ENCODE peak calls at places on chromosome 19, in eight cellular contexts. One of them, this sample, is unnamed.

GRCh38 chr19:31301306-31301980 is 47.8 kb downstream of the TSHZ3 start:
- DNase-seq in astrocyte of the cerebellum: no peak
- DNase-seq in brain microvascular endothelial cell: no peak
- DNase-seq in adrenal gland: no peak
- DNase-seq in neural crest cell: no peak
- DNase-seq in foreskin fibroblast: no peak
- DNase-seq in AG10803: no peak
- DNase-seq in chondrocyte: no peak
- DNase-seq in this sample: no peak

GRCh38 chr19:43489310-43489709 is 15.2 kb downstream of the PHLDB3 start:
- DNase-seq in chondrocyte: no peak
- DNase-seq in astrocyte of the cerebellum: no peak
- DNase-seq in foreskin fibroblast: no peak
- DNase-seq in adrenal gland: no peak
- DNase-seq in AG10803: no peak
- DNase-seq in brain microvascular endothelial cell: no peak
- DNase-seq in neural crest cell: no peak
- DNase-seq in this sample: no peak

GRCh38 chr19:3045885-3046603 is 16.3 kb downstream of the TLE5 start:
- DNase-seq in foreskin fibroblast: no peak
- DNase-seq in astrocyte of the cerebellum: no peak
- DNase-seq in brain microvascular endothelial cell: no peak
- DNase-seq in neural crest cell: no peak
- DNase-seq in adrenal gland: no peak
- DNase-seq in chondrocyte: no peak
- DNase-seq in AG10803: no peak
- DNase-seq in this sample: no peak

GRCh38 chr19:5038631-5039271 is 69.8 kb downstream of the KDM4B start:
- DNase-seq in chondrocyte: no peak
- DNase-seq in neural crest cell: no peak
- DNase-seq in brain microvascular endothelial cell: no peak
- DNase-seq in adrenal gland: no peak
- DNase-seq in foreskin fibroblast: no peak
- DNase-seq in AG10803: peak; percentile 40
- DNase-seq in astrocyte of the cerebellum: no peak
- DNase-seq in this sample: no peak

GRCh38 chr19:42076375-42076944 is 494 bp downstream of the ZNF574 start:
- DNase-seq in chondrocyte: no peak
- DNase-seq in adrenal gland: peak; percentile 35
- DNase-seq in neural crest cell: no peak
- DNase-seq in brain microvascular endothelial cell: no peak
- DNase-seq in foreskin fibroblast: no peak
- DNase-seq in astrocyte of the cerebellum: no peak
- DNase-seq in AG10803: no peak
- DNase-seq in this sample: no peak

GRCh38 chr19:21841784-21842097 is 5.8 kb upstream of the ZNF43 start:
- DNase-seq in neural crest cell: no peak
- DNase-seq in brain microvascular endothelial cell: no peak
- DNase-seq in AG10803: no peak
- DNase-seq in foreskin fibroblast: no peak
- DNase-seq in chondrocyte: no peak
- DNase-seq in astrocyte of the cerebellum: no peak
- DNase-seq in adrenal gland: no peak
- DNase-seq in this sample: no peak

GRCh38 chr19:310781-311496 is 19.7 kb upstream of the PLPP2 start:
- DNase-seq in foreskin fibroblast: no peak
- DNase-seq in brain microvascular endothelial cell: no peak
- DNase-seq in astrocyte of the cerebellum: no peak
- DNase-seq in AG10803: no peak
- DNase-seq in neural crest cell: no peak
- DNase-seq in adrenal gland: no peak
- DNase-seq in chondrocyte: peak; percentile 86
- DNase-seq in this sample: no peak

GRCh38 chr19:1465191-1466016 is 13.6 kb downstream of the C19orf25 start:
- DNase-seq in adrenal gland: peak; percentile 59
- DNase-seq in astrocyte of the cerebellum: no peak
- DNase-seq in brain microvascular endothelial cell: no peak
- DNase-seq in neural crest cell: no peak
- DNase-seq in chondrocyte: no peak
- DNase-seq in foreskin fibroblast: no peak
- DNase-seq in AG10803: peak; percentile 47
- DNase-seq in this sample: peak; percentile 18

GRCh38 chr19:15332311-15332996 is at the start of gene BRD4:
- DNase-seq in brain microvascular endothelial cell: no peak
- DNase-seq in chondrocyte: no peak
- DNase-seq in AG10803: peak; percentile 48
- DNase-seq in foreskin fibroblast: peak; percentile 45
- DNase-seq in astrocyte of the cerebellum: no peak
- DNase-seq in adrenal gland: peak; percentile 65
- DNase-seq in neural crest cell: peak; percentile 75
- DNase-seq in this sample: no peak

GRCh38 chr19:33430674-33431277 is 57.3 kb downstream of the CEBPG start:
- DNase-seq in astrocyte of the cerebellum: peak; percentile 52
- DNase-seq in adrenal gland: peak; percentile 52
- DNase-seq in brain microvascular endothelial cell: peak; percentile 58
- DNase-seq in chondrocyte: peak; percentile 85
- DNase-seq in AG10803: peak; percentile 62
- DNase-seq in foreskin fibroblast: peak; percentile 56
- DNase-seq in neural crest cell: peak; percentile 82
- DNase-seq in this sample: no peak

GRCh38 chr19:5253403-5254110 is 87.1 kb downstream of the PTPRS start:
- DNase-seq in AG10803: peak; percentile 18
- DNase-seq in adrenal gland: no peak
- DNase-seq in neural crest cell: no peak
- DNase-seq in foreskin fibroblast: peak; percentile 14
- DNase-seq in astrocyte of the cerebellum: no peak
- DNase-seq in brain microvascular endothelial cell: peak; percentile 9
- DNase-seq in chondrocyte: no peak
- DNase-seq in this sample: no peak

GRCh38 chr19:35545855-35546381 is 492 bp downstream of the TMEM147 start:
- DNase-seq in neural crest cell: no peak
- DNase-seq in adrenal gland: peak; percentile 49
- DNase-seq in foreskin fibroblast: no peak
- DNase-seq in brain microvascular endothelial cell: no peak
- DNase-seq in astrocyte of the cerebellum: no peak
- DNase-seq in AG10803: no peak
- DNase-seq in chondrocyte: no peak
- DNase-seq in this sample: no peak

GRCh38 chr19:21586341-21587116 is 81.1 kb downstream of the ZNF429 start:
- DNase-seq in AG10803: no peak
- DNase-seq in adrenal gland: peak; percentile 35
- DNase-seq in foreskin fibroblast: no peak
- DNase-seq in astrocyte of the cerebellum: no peak
- DNase-seq in chondrocyte: no peak
- DNase-seq in neural crest cell: peak; percentile 10
- DNase-seq in brain microvascular endothelial cell: no peak
- DNase-seq in this sample: no peak

GRCh38 chr19:10283301-10283733 is 3.4 kb upstream of the ICAM4 start:
- DNase-seq in foreskin fibroblast: no peak
- DNase-seq in adrenal gland: no peak
- DNase-seq in AG10803: no peak
- DNase-seq in brain microvascular endothelial cell: no peak
- DNase-seq in neural crest cell: no peak
- DNase-seq in astrocyte of the cerebellum: no peak
- DNase-seq in chondrocyte: no peak
- DNase-seq in this sample: no peak

GRCh38 chr19:28632357-28633076 is 580.4 kb downstream of the UQCRFS1 start:
- DNase-seq in astrocyte of the cerebellum: no peak
- DNase-seq in brain microvascular endothelial cell: no peak
- DNase-seq in foreskin fibroblast: no peak
- DNase-seq in neural crest cell: no peak
- DNase-seq in chondrocyte: no peak
- DNase-seq in AG10803: no peak
- DNase-seq in adrenal gland: no peak
- DNase-seq in this sample: no peak

GRCh38 chr19:19226663-19227062 is 14.9 kb downstream of the NCAN start:
- DNase-seq in AG10803: no peak
- DNase-seq in chondrocyte: no peak
- DNase-seq in neural crest cell: no peak
- DNase-seq in brain microvascular endothelial cell: no peak
- DNase-seq in astrocyte of the cerebellum: no peak
- DNase-seq in adrenal gland: no peak
- DNase-seq in foreskin fibroblast: no peak
- DNase-seq in this sample: no peak

GRCh38 chr19:54430306-54431254 is 15.3 kb downstream of the TTYH1 start:
- DNase-seq in AG10803: no peak
- DNase-seq in chondrocyte: no peak
- DNase-seq in foreskin fibroblast: no peak
- DNase-seq in neural crest cell: peak; percentile 74
- DNase-seq in adrenal gland: no peak
- DNase-seq in brain microvascular endothelial cell: peak; percentile 25
- DNase-seq in astrocyte of the cerebellum: no peak
- DNase-seq in this sample: no peak

GRCh38 chr19:12785431-12786011 is 5.8 kb upstream of the JUNB start:
- DNase-seq in astrocyte of the cerebellum: no peak
- DNase-seq in adrenal gland: peak; percentile 55
- DNase-seq in AG10803: no peak
- DNase-seq in foreskin fibroblast: no peak
- DNase-seq in brain microvascular endothelial cell: no peak
- DNase-seq in neural crest cell: no peak
- DNase-seq in chondrocyte: no peak
- DNase-seq in this sample: no peak
- TF ChIP-seq CTCF in astrocyte of the cerebellum: no peak
- TF ChIP-seq CTCF in adrenal gland: no peak
- TF ChIP-seq CTCF in AG10803: no peak
- TF ChIP-seq CTCF in foreskin fibroblast: no peak
- TF ChIP-seq CTCF in brain microvascular endothelial cell: no peak
- TF ChIP-seq CTCF in neural crest cell: no peak
- TF ChIP-seq CTCF in chondrocyte: no peak
- TF ChIP-seq CTCF in this sample: no peak

GRCh38 chr19:49524812-49525455 is 2.9 kb upstream of the RCN3 start:
- DNase-seq in astrocyte of the cerebellum: no peak
- DNase-seq in adrenal gland: no peak
- DNase-seq in neural crest cell: no peak
- DNase-seq in foreskin fibroblast: no peak
- DNase-seq in brain microvascular endothelial cell: no peak
- DNase-seq in AG10803: no peak
- DNase-seq in chondrocyte: no peak
- DNase-seq in this sample: no peak
- TF ChIP-seq CTCF in astrocyte of the cerebellum: no peak
- TF ChIP-seq CTCF in adrenal gland: no peak
- TF ChIP-seq CTCF in neural crest cell: no peak
- TF ChIP-seq CTCF in foreskin fibroblast: no peak
- TF ChIP-seq CTCF in brain microvascular endothelial cell: no peak
- TF ChIP-seq CTCF in AG10803: no peak
- TF ChIP-seq CTCF in chondrocyte: no peak
- TF ChIP-seq CTCF in this sample: no peak

GRCh38 chr19:46825731-46826055 is 25.0 kb downstream of the AP2S1 start:
- DNase-seq in astrocyte of the cerebellum: no peak
- DNase-seq in brain microvascular endothelial cell: no peak
- DNase-seq in adrenal gland: no peak
- DNase-seq in neural crest cell: no peak
- DNase-seq in foreskin fibroblast: no peak
- DNase-seq in chondrocyte: no peak
- DNase-seq in AG10803: no peak
- DNase-seq in this sample: no peak

GRCh38 chr19:46821512-46822359 is 28.9 kb downstream of the AP2S1 start:
- DNase-seq in AG10803: no peak
- DNase-seq in brain microvascular endothelial cell: no peak
- DNase-seq in adrenal gland: no peak
- DNase-seq in neural crest cell: no peak
- DNase-seq in astrocyte of the cerebellum: no peak
- DNase-seq in chondrocyte: no peak
- DNase-seq in foreskin fibroblast: no peak
- DNase-seq in this sample: no peak

GRCh38 chr19:46823049-46823448 is 27.6 kb downstream of the AP2S1 start:
- DNase-seq in brain microvascular endothelial cell: no peak
- DNase-seq in chondrocyte: no peak
- DNase-seq in AG10803: no peak
- DNase-seq in adrenal gland: no peak
- DNase-seq in foreskin fibroblast: no peak
- DNase-seq in astrocyte of the cerebellum: no peak
- DNase-seq in neural crest cell: no peak
- DNase-seq in this sample: no peak

GRCh38 chr19:46828484-46828883 is 22.2 kb downstream of the AP2S1 start:
- DNase-seq in brain microvascular endothelial cell: no peak
- DNase-seq in AG10803: peak; percentile 25
- DNase-seq in chondrocyte: no peak
- DNase-seq in adrenal gland: no peak
- DNase-seq in foreskin fibroblast: no peak
- DNase-seq in astrocyte of the cerebellum: no peak
- DNase-seq in neural crest cell: no peak
- DNase-seq in this sample: no peak

DNA sequence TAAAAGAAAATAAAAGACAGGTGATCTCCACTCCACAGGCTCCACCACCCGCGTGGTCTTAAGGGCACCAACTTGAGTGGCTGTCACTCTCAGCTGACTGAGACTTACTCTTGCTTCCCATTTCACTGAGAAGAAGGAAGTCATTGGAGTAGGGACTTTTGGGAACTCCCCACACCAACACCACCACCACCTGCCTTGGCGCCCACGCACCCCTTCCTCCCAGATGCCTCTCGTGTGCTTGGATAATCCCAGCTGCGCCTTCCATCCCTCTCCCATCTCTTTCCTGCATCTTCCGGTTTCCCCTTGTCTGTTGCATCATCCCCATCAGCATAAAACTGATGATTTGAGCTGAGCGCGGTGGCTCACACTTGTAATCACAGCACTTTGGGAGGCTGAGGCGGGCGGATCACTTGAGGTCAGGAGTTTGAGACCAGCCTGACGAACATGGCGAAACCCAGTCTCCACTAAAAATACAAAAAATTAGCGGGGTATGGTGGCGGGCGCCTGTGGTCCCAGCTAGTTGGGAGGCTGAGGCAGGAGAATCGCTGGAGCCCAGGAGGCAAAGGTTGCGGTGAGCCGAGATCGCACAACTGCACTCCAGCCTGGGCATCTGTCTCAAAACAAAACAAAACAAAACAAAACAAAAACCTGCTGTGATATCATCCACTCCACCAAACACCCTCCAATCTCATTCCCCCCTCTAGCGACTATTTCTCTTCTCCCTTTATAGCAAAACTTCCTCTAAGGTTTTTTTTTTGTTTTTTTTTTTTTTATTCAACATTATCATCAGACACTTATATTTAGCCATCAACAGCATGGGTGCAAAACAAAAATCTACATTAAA is 25.5 kb downstream of the AP2S1 start:
- DNase-seq in astrocyte of the cerebellum: no peak
- DNase-seq in neural crest cell: no peak
- DNase-seq in chondrocyte: no peak
- DNase-seq in brain microvascular endothelial cell: no peak
- DNase-seq in foreskin fibroblast: no peak
- DNase-seq in AG10803: peak; percentile 18
- DNase-seq in adrenal gland: no peak
- DNase-seq in this sample: no peak
- TF ChIP-seq CTCF in astrocyte of the cerebellum: no peak
- TF ChIP-seq CTCF in neural crest cell: no peak
- TF ChIP-seq CTCF in chondrocyte: no peak
- TF ChIP-seq CTCF in brain microvascular endothelial cell: no peak
- TF ChIP-seq CTCF in foreskin fibroblast: no peak
- TF ChIP-seq CTCF in AG10803: peak; percentile 6
- TF ChIP-seq CTCF in adrenal gland: no peak
- TF ChIP-seq CTCF in this sample: peak; percentile 13

GRCh38 chr19:52269338-52270261 is at the start of gene ZNF766:
- DNase-seq in foreskin fibroblast: peak; percentile 95
- DNase-seq in AG10803: peak; percentile 94
- DNase-seq in adrenal gland: peak; percentile 98
- DNase-seq in brain microvascular endothelial cell: peak; percentile 95
- DNase-seq in chondrocyte: peak; percentile 98
- DNase-seq in astrocyte of the cerebellum: peak; percentile 82
- DNase-seq in neural crest cell: peak; percentile 93
- DNase-seq in this sample: peak; percentile 71
- TF ChIP-seq CTCF in foreskin fibroblast: no peak
- TF ChIP-seq CTCF in AG10803: no peak
- TF ChIP-seq CTCF in adrenal gland: no peak
- TF ChIP-seq CTCF in brain microvascular endothelial cell: no peak
- TF ChIP-seq CTCF in chondrocyte: peak; percentile 3
- TF ChIP-seq CTCF in astrocyte of the cerebellum: no peak
- TF ChIP-seq CTCF in neural crest cell: no peak
- TF ChIP-seq CTCF in this sample: no peak

GRCh38 chr19:40136818-40137217 is 46.1 kb upstream of the ZNF780A start:
- DNase-seq in brain microvascular endothelial cell: no peak
- DNase-seq in foreskin fibroblast: no peak
- DNase-seq in astrocyte of the cerebellum: no peak
- DNase-seq in AG10803: no peak
- DNase-seq in neural crest cell: no peak
- DNase-seq in chondrocyte: no peak
- DNase-seq in adrenal gland: no peak
- DNase-seq in this sample: no peak
- TF ChIP-seq CTCF in brain microvascular endothelial cell: peak; percentile 37
- TF ChIP-seq CTCF in foreskin fibroblast: no peak
- TF ChIP-seq CTCF in astrocyte of the cerebellum: no peak
- TF ChIP-seq CTCF in AG10803: peak; percentile 8
- TF ChIP-seq CTCF in neural crest cell: no peak
- TF ChIP-seq CTCF in chondrocyte: no peak
- TF ChIP-seq CTCF in adrenal gland: no peak
- TF ChIP-seq CTCF in this sample: no peak

This sample was measured in AG09309.